ENCODE peak calls at places on chromosomes 11 and 22, in eight cellular contexts. T, E, F, I, B, X, Z and O are unnamed samples.

GRCh38 chr22:28425211-28425610 is 254.4 kb downstream of the TTC28 start:
- DNase-seq in F (no peak), B (no peak), E (no peak), T (no peak), I (no peak), X (no peak), Z (no peak), O (no peak)

GRCh38 chr11:122910775-122911174 is 28.2 kb downstream of the JHY start:
- DNase-seq in F (no peak), B (no peak), Z (no peak), T (no peak), I (no peak), E (no peak), X (no peak), O (no peak)

GRCh38 chr11:45411221-45411946 is 125.2 kb upstream of the SYT13 start:
- DNase-seq in F (no peak), Z (no peak), T (no peak), B (no peak), I (no peak), X (no peak), E (no peak), O (no peak)

GRCh38 chr11:93143186-93143585 is 54.6 kb downstream of the SLC36A4 start:
- DNase-seq in E (no peak), B (no peak), T (no peak), I (no peak), X (no peak), F (no peak), Z (no peak), O (no peak)

GRCh38 chr11:58060939-58061672 is 30.4 kb downstream of the OR6Q1 start:
- DNase-seq in T (no peak), Z (no peak), F (no peak), I (no peak), X (no peak), E (no peak), B (no peak), O (no peak)

GRCh38 chr22:37896181-37896592 is 9.9 kb upstream of the MICALL1 start:
- DNase-seq in I (peak; percentile 25), X (peak; percentile 39), E (peak; percentile 45), T (peak; percentile 37), F (no peak), Z (no peak), B (no peak), O (peak; percentile 92)

GRCh38 chr11:100918551-100919500 is 210.8 kb downstream of the PGR start:
- DNase-seq in I (no peak), E (no peak), F (no peak), T (no peak), X (no peak), B (no peak), Z (no peak), O (no peak)

GRCh38 chr22:46684706-46685105 is 53.3 kb downstream of the CERK start:
- DNase-seq in X (no peak), Z (no peak), T (no peak), F (no peak), B (no peak), E (no peak), I (no peak), O (no peak)

GRCh38 chr11:70952171-70952570 is 300.2 kb downstream of the SHANK2 start:
- DNase-seq in Z (no peak), F (no peak), I (no peak), T (no peak), X (no peak), B (no peak), E (peak; percentile 16), O (no peak)

GRCh38 chr11:1567052-1567720 is 4.9 kb downstream of the DUSP8 start:
- DNase-seq in T (no peak), F (no peak), B (peak; percentile 47), E (no peak), I (no peak), Z (no peak), X (no peak), O (no peak)

GRCh38 chr11:125049393-125049792 is 13.7 kb upstream of the SLC37A2 start:
- DNase-seq in T (no peak), Z (no peak), X (no peak), I (no peak), B (no peak), E (no peak), F (no peak), O (no peak)

GRCh38 chr11:66981976-66982578 is 7.0 kb downstream of the C11orf86 start:
- DNase-seq in Z (peak; percentile 88), X (peak; percentile 96), T (no peak), B (peak; percentile 94), I (peak; percentile 85), E (peak; percentile 73), F (peak; percentile 54), O (no peak)

GRCh38 chr22:48880749-48881148 is 946.9 kb downstream of the BRD1 start:
- DNase-seq in T (no peak), F (no peak), Z (no peak), B (no peak), X (no peak), E (no peak), I (no peak), O (no peak)

GRCh38 chr11:44028816-44029506 is 18.8 kb upstream of the ACCSL start:
- DNase-seq in B (no peak), F (no peak), Z (peak; percentile 31), E (no peak), T (no peak), I (no peak), X (no peak), O (no peak)

GRCh38 chr11:102449651-102450570 is 2.7 kb downstream of the TMEM123 start:
- DNase-seq in B (no peak), I (no peak), E (no peak), F (no peak), Z (no peak), T (no peak), X (no peak), O (no peak)
- H3K27ac ChIP-seq in B (no peak overlapping the region), I (no peak overlapping the region), E (no peak overlapping the region), F (no peak overlapping the region), Z (no peak overlapping the region), T (no peak overlapping the region), X (no peak overlapping the region), O (no peak overlapping the region)

GRCh38 chr22:20054034-20054427 is 26.0 kb upstream of the DGCR8 start:
- DNase-seq in F (no peak), Z (no peak), E (no peak), B (no peak), I (no peak), T (no peak), X (no peak), O (no peak)

GRCh38 chr22:20051927-20052308 is 28.1 kb upstream of the DGCR8 start:
- DNase-seq in B (no peak), Z (no peak), T (no peak), X (no peak), I (no peak), E (no peak), F (no peak), O (no peak)

GRCh38 chr22:20053407-20054033 is 26.5 kb upstream of the DGCR8 start:
- DNase-seq in T (no peak), Z (no peak), I (no peak), F (no peak), E (no peak), B (no peak), X (no peak), O (no peak)

GRCh38 chr22:20054485-20054884 is 25.6 kb upstream of the DGCR8 start:
- DNase-seq in X (no peak), F (no peak), Z (no peak), T (no peak), B (no peak), I (no peak), E (no peak), O (no peak)

DNA sequence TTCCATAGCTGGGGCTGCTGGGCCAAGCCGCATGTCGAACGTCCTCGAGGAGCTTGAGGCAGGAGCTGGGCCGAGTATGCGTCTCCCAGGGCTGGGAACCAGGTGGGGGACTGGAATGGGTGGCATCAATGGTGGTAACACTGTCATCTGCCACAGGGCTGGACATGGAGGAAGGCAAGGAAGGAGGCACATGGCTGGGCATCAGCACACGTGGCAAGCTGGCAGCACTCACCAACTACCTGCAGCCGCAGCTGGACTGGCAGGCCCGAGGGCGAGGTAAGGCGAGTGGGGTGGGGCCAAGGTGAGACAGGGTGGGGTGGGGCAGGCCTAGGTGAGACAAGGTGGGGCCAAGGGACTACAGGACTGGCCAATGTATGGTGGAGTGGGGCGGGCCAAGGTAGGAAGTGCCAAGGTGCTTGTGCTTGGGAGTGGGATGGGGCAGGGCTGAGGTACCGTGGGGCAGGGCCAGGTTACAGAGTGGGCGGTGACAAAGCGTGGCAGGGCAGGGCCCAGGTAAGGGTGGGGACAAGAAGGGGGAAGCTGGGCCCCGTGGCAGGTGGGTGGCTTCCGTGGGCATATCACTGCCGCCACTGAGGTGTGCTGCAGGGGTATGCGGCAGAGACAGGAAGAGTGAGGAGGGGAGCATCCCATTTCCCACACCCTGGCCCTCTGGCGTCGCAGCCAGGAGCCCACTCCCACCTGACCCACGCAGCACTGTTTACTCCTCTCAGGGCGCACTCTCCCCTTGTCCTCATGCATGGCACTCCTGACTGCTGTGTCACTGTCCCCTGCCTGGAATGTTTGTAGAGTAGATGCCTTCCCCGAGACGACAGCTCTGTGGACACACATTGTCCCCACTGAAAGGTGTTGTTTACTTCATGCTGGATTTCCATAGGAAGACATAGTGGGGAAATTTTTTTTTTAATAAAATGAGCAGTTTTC is 27.5 kb upstream of the DGCR8 start:
- DNase-seq in T (no peak), I (no peak), F (no peak), B (no peak), X (no peak), E (no peak), Z (no peak), O (no peak)
- H3K36me3 ChIP-seq in T (peaks cover 16% of the 10 kb centered on the region), I (peaks cover 68% of the 10 kb centered on the region), F (no peaks in the 10 kb centered on the region), B (peaks cover 2% of the 10 kb centered on the region), X (no peaks in the 10 kb centered on the region), E (no peaks in the 10 kb centered on the region), Z (peaks cover 67% of the 10 kb centered on the region), O (peaks cover 23% of the 10 kb centered on the region)

GRCh38 chr11:130145975-130146776 is 13.4 kb upstream of the ST14 start:
- DNase-seq in F (no peak), T (peak; percentile 11), B (no peak), E (no peak), Z (no peak), I (no peak), X (no peak), O (peak; percentile 80)
- H3K27ac ChIP-seq in F (no peak overlapping the region), T (no peak overlapping the region), B (no peak overlapping the region), E (no peak overlapping the region), Z (no peak overlapping the region), I (no peak overlapping the region), X (no peak overlapping the region), O (peak overlapping the region; percentile 61)

GRCh38 chr11:89175796-89176195 is 1.9 kb upstream of the TYR start:
- DNase-seq in E (no peak), F (no peak), X (no peak), Z (no peak), B (no peak), T (no peak), I (no peak), O (no peak)

GRCh38 chr11:89176938-89177337 is 737 bp upstream of the TYR start:
- DNase-seq in F (no peak), Z (no peak), X (no peak), I (no peak), B (no peak), T (no peak), E (no peak), O (no peak)

GRCh38 chr11:89182773-89183172 is 5.1 kb downstream of the TYR start:
- DNase-seq in F (no peak), I (no peak), X (no peak), Z (no peak), E (no peak), T (no peak), B (no peak), O (no peak)

GRCh38 chr11:89181111-89181510 is 3.4 kb downstream of the TYR start:
- DNase-seq in E (no peak), F (peak; percentile 7), Z (no peak), X (no peak), I (no peak), T (no peak), B (no peak), O (no peak)

GRCh38 chr11:89177691-89178231 is at the start of gene TYR:
- DNase-seq in Z (no peak), X (no peak), T (no peak), F (no peak), E (no peak), I (no peak), B (no peak), O (no peak)
- H3K36me3 ChIP-seq in Z (no peaks in the 10 kb centered on the region), X (no peaks in the 10 kb centered on the region), T (no peaks in the 10 kb centered on the region), F (no peaks in the 10 kb centered on the region), E (no peaks in the 10 kb centered on the region), I (no peaks in the 10 kb centered on the region), B (no peaks in the 10 kb centered on the region), O (no peaks in the 10 kb centered on the region)